ENCODE peak calls at places on chromosome 10, in seven cellular contexts. K is AG20443, O is NCI-H1092, P is KG1, I is neural progenitor cell, V is amygdala, E is T-cell. Z is an unnamed sample.
A peak's percentile ranks its signal among the peaks of the same experiment; 100 is the strongest.

GRCh38 chr10:118209215-118209614 is 132.9 kb downstream of the FAM204A start:
- DNase-seq in O (no peak), E (no peak), V (peak; percentile 5), K (no peak), P (no peak), I (peak; percentile 7), Z (no peak)

GRCh38 chr10:35219292-35219691 is 92.6 kb downstream of the CREM start:
- DNase-seq in E (no peak), P (no peak), I (no peak), V (no peak), O (no peak), K (no peak), Z (no peak)

GRCh38 chr10:129533281-129533680 is 66.2 kb downstream of the MGMT start:
- DNase-seq in I (no peak), O (no peak), P (no peak), K (no peak), V (no peak), E (no peak), Z (no peak)

GRCh38 chr10:79070611-79071534 is 2.1 kb downstream of the ZMIZ1 start:
- DNase-seq in E (no peak), V (peak; percentile 72), I (peak; percentile 80), O (peak; percentile 19), K (peak; percentile 84), P (peak; percentile 32), Z (no peak)

GRCh38 chr10:70931168-70931805 is 42.9 kb upstream of the PCBD1 start:
- DNase-seq in I (no peak), O (no peak), V (no peak), E (no peak), K (no peak), P (no peak), Z (no peak)

GRCh38 chr10:73873163-73873842 is 1.1 kb downstream of the CAMK2G start:
- DNase-seq in O (no peak), V (no peak), K (no peak), I (peak; percentile 58), P (no peak), E (no peak), Z (no peak)

GRCh38 chr10:77386365-77386764 is 251.2 kb downstream of the KCNMA1 start:
- DNase-seq in P (no peak), E (no peak), I (no peak), K (no peak), V (no peak), O (no peak), Z (no peak)

GRCh38 chr10:114304566-114305421 is 65.7 kb downstream of the VWA2 start:
- DNase-seq in O (peak; percentile 30), V (no peak), P (no peak), I (peak; percentile 96), E (peak; percentile 60), K (peak; percentile 56), Z (peak; percentile 51)

GRCh38 chr10:117004238-117004626 is 755 bp downstream of the SHTN1 start:
- DNase-seq in V (no peak), I (no peak), E (no peak), K (no peak), O (no peak), P (no peak), Z (no peak)

GRCh38 chr10:97179731-97180366 is 5.9 kb downstream of the SLIT1 start:
- DNase-seq in K (peak; percentile 62), I (peak; percentile 94), V (peak; percentile 45), P (no peak), O (peak; percentile 77), E (no peak), Z (no peak)

GRCh38 chr10:22605168-22605567 is 109.2 kb downstream of the PIP4K2A start:
- DNase-seq in V (no peak), I (peak; percentile 30), O (no peak), K (peak; percentile 76), P (peak; percentile 41), E (no peak), Z (no peak)

GRCh38 chr10:78927257-78927995 is 141.3 kb upstream of the ZMIZ1 start:
- DNase-seq in V (no peak), K (no peak), E (no peak), P (no peak), I (no peak), O (no peak), Z (no peak)

GRCh38 chr10:49071221-49071761 is 44.0 kb downstream of the VSTM4 start:
- DNase-seq in V (no peak), K (no peak), E (no peak), I (no peak), P (no peak), O (no peak), Z (no peak)

GRCh38 chr10:76632158-76633051 is 1005.2 kb downstream of the KCNMA1 start:
- DNase-seq in I (peak; percentile 64), P (no peak), O (no peak), E (no peak), K (no peak), V (no peak), Z (no peak)

GRCh38 chr10:13831711-13832110 is 244.9 kb downstream of the PRPF18 start:
- DNase-seq in K (no peak), O (no peak), P (no peak), I (peak; percentile 43), V (no peak), E (no peak), Z (no peak)

GRCh38 chr10:4407783-4408182 is 418.2 kb upstream of the AKR1E2 start:
- DNase-seq in E (no peak), K (no peak), V (no peak), P (no peak), I (no peak), O (no peak), Z (no peak)

GRCh38 chr10:95289003-95289920 is 1.5 kb downstream of the PDLIM1 start:
- DNase-seq in E (no peak), P (no peak), K (peak; percentile 53), I (peak; percentile 40), V (no peak), O (no peak), Z (no peak)

GRCh38 chr10:74929197-74929596 is 102.8 kb downstream of the KAT6B start:
- DNase-seq in O (no peak), I (no peak), P (no peak), V (no peak), K (no peak), E (no peak), Z (no peak)

GRCh38 chr10:75717126-75717916 is 285.9 kb downstream of the LRMDA start:
- DNase-seq in E (no peak), V (no peak), I (no peak), P (no peak), O (no peak), K (peak; percentile 30), Z (no peak)

GRCh38 chr10:103712898-103713498 is 142.4 kb downstream of the SH3PXD2A start:
- DNase-seq in O (peak; percentile 42), V (peak; percentile 71), I (peak; percentile 86), E (peak; percentile 49), P (peak; percentile 74), K (peak; percentile 76), Z (peak; percentile 75)

Z was measured in CD4-positive, alpha-beta T cell.